ENCODE peak calls at places on chromosomes 11 and 22, in seven cellular contexts. V is stimulated activated CD4-positive, alpha-beta T cell treated with anti-CD3 and anti-CD28 coated beads, TNF-alpha, amount 100 ng/mL, for 48 hours; G is mammary epithelial cell; T is ecto neural progenitor cell; I is hepatocyte; O is NCI-H460; M is AG09319. H is an unnamed sample.

GRCh38 chr11:57458410-57459111 is 1.8 kb upstream of the RTN4RL2 start:
- DNase-seq in V (no peak), G (no peak), T (peak; percentile 78), I (peak; percentile 67), O (no peak), M (no peak), H (no peak)

GRCh38 chr11:47372422-47372821 is 5.9 kb downstream of the SPI1 start:
- DNase-seq in V (no peak), G (no peak), T (peak; percentile 32), I (peak; percentile 7), O (no peak), M (no peak), H (no peak)

GRCh38 chr11:119615003-119615878 is 113.8 kb downstream of the NECTIN1 start:
- DNase-seq in V (no peak), G (peak; percentile 78), T (no peak), I (peak; percentile 73), O (peak; percentile 3), M (peak; percentile 18), H (peak; percentile 16)

GRCh38 chr22:42214625-42215415 is 55.6 kb downstream of the TCF20 start:
- DNase-seq in V (no peak), G (no peak), T (peak; percentile 55), I (no peak), O (no peak), M (no peak), H (no peak)

GRCh38 chr11:76167590-76167989 is 38.7 kb downstream of the WNT11 start:
- DNase-seq in V (no peak), G (no peak), T (no peak), I (no peak), O (no peak), M (no peak), H (no peak)

GRCh38 chr22:26485013-26485412 is 1.3 kb downstream of the SRRD start:
- DNase-seq in V (no peak), G (no peak), T (no peak), I (no peak), O (no peak), M (no peak), H (no peak)

GRCh38 chr11:96257036-96257435 is 86.0 kb downstream of the MAML2 start:
- DNase-seq in V (no peak), G (no peak), T (no peak), I (no peak), O (no peak), M (no peak), H (no peak)

GRCh38 chr22:19879996-19880785 is 25.5 kb upstream of the GNB1L start:
- DNase-seq in V (no peak), G (no peak), T (no peak), I (no peak), O (no peak), M (no peak), H (no peak)

GRCh38 chr11:92276773-92277172 is 52.2 kb downstream of the FAT3 start:
- DNase-seq in V (no peak), G (no peak), T (no peak), I (no peak), O (no peak), M (no peak), H (no peak)

GRCh38 chr11:103870821-103871309 is 165.6 kb upstream of the DDI1 start:
- DNase-seq in V (no peak), G (no peak), T (no peak), I (peak; percentile 45), O (no peak), M (no peak), H (no peak)

GRCh38 chr11:29616611-29617010 is 400.2 kb downstream of the KCNA4 start:
- DNase-seq in V (no peak), G (peak; percentile 81), T (no peak), I (no peak), O (no peak), M (no peak), H (no peak)

GRCh38 chr11:102449651-102450570 is 2.7 kb downstream of the TMEM123 start:
- DNase-seq in V (no peak), G (no peak), T (no peak), I (no peak), O (no peak), M (no peak), H (no peak)

GRCh38 chr22:30205281-30206115 is 41.1 kb downstream of the LIF start:
- DNase-seq in V (no peak), G (peak; percentile 99), T (no peak), I (peak; percentile 72), O (peak; percentile 97), M (peak; percentile 93), H (no peak)

GRCh38 chr11:59281177-59281576 is 68.5 kb upstream of the MPEG1 start:
- DNase-seq in V (no peak), G (no peak), T (no peak), I (no peak), O (no peak), M (no peak), H (no peak)

GRCh38 chr11:1822648-1823375 is 12.0 kb upstream of the SYT8 start:
- DNase-seq in V (no peak), G (no peak), T (no peak), I (no peak), O (no peak), M (no peak), H (no peak)

GRCh38 chr11:79314906-79315689 is 125.7 kb downstream of the TENM4 start:
- DNase-seq in V (no peak), G (peak; percentile 36), T (peak; percentile 60), I (peak; percentile 50), O (no peak), M (no peak), H (no peak)

GRCh38 chr11:19817265-19817851 is 104.7 kb downstream of the NAV2 start:
- DNase-seq in V (no peak), G (no peak), T (no peak), I (no peak), O (no peak), M (no peak), H (no peak)

GRCh38 chr22:38081636-38081940 is 2.4 kb downstream of the SLC16A8 start:
- DNase-seq in V (no peak), G (no peak), T (no peak), I (no peak), O (no peak), M (no peak), H (no peak)